ENCODE peak calls at places on chromosomes 12 and 14, in eight cellular contexts. L is NT2/D1, M is colonic mucosa, J is NCI-H748 treated with DMSO at 0.1 percent for 48 hours, A is GF-D8, Y is T-helper 2 cell, Q is fibroblast of the aortic adventitia, P is progenitor cell of endocrine pancreas. Z is an unnamed sample.

GRCh38 chr12:65656904-65657351 is 167.4 kb upstream of the HMGA2 start:
- DNase-seq in L (no peak), M (no peak), J (no peak), A (no peak), Y (peak; percentile 27), Q (peak; percentile 94), P (no peak), Z (no peak)

GRCh38 chr14:69464829-69465228 is 19.7 kb upstream of the PLEKHD1 start:
- DNase-seq in L (no peak), M (no peak), J (no peak), A (no peak), Y (no peak), Q (peak; percentile 89), P (no peak), Z (no peak)

GRCh38 chr14:23057757-23058653 is 685 bp upstream of the CDH24 start:
- DNase-seq in L (peak; percentile 80), M (peak; percentile 95), J (no peak), A (no peak), Y (peak; percentile 82), Q (peak; percentile 80), P (peak; percentile 93), Z (peak; percentile 62)

GRCh38 chr14:103727313-103728000 is 11.8 kb downstream of the ZFYVE21 start:
- DNase-seq in L (no peak), M (peak; percentile 65), J (no peak), A (no peak), Y (no peak), Q (no peak), P (no peak), Z (no peak)

GRCh38 chr12:120215766-120216735 is 15.1 kb upstream of the RPLP0 start:
- DNase-seq in L (no peak), M (no peak), J (no peak), A (no peak), Y (no peak), Q (no peak), P (no peak), Z (no peak)

GRCh38 chr12:72774023-72774422 is 501.9 kb downstream of the TRHDE start:
- DNase-seq in L (no peak), M (no peak), J (no peak), A (no peak), Y (no peak), Q (no peak), P (no peak), Z (no peak)

GRCh38 chr12:2248901-2249381 is 196.2 kb downstream of the CACNA1C start:
- DNase-seq in L (no peak), M (no peak), J (no peak), A (no peak), Y (peak; percentile 73), Q (no peak), P (no peak), Z (no peak)

GRCh38 chr12:19994970-19995369 is 373.4 kb upstream of the PDE3A start:
- DNase-seq in L (no peak), M (no peak), J (no peak), A (no peak), Y (no peak), Q (peak; percentile 36), P (no peak), Z (no peak)

GRCh38 chr14:21078287-21078686 is 8.2 kb downstream of the ARHGEF40 start:
- DNase-seq in L (no peak), M (no peak), J (no peak), A (no peak), Y (no peak), Q (no peak), P (no peak), Z (no peak)

GRCh38 chr12:21894792-21895392 is 46.3 kb downstream of the ABCC9 start:
- DNase-seq in L (no peak), M (no peak), J (no peak), A (no peak), Y (no peak), Q (peak; percentile 28), P (no peak), Z (no peak)

GRCh38 chr12:94078138-94078723 is 70.1 kb upstream of the PLXNC1 start:
- DNase-seq in L (no peak), M (no peak), J (no peak), A (no peak), Y (peak; percentile 25), Q (no peak), P (no peak), Z (no peak)

GRCh38 chr12:67068773-67069450 is 200.2 kb upstream of the CAND1 start:
- DNase-seq in L (peak; percentile 55), M (peak; percentile 70), J (peak; percentile 22), A (no peak), Y (peak; percentile 48), Q (peak; percentile 13), P (peak; percentile 50), Z (peak; percentile 1)

GRCh38 chr12:5965950-5966383 is 20.9 kb upstream of the ANO2 start:
- DNase-seq in L (peak; percentile 74), M (peak; percentile 45), J (peak; percentile 0), A (no peak), Y (peak; percentile 30), Q (peak; percentile 52), P (peak; percentile 61), Z (no peak)

GRCh38 chr12:10811883-10812536 is 2.0 kb upstream of the TAS2R9 start:
- DNase-seq in L (no peak), M (no peak), J (no peak), A (no peak), Y (no peak), Q (no peak), P (no peak), Z (no peak)

GRCh38 chr14:79825046-79825521 is 386.2 kb downstream of the DIO2 start:
- DNase-seq in L (no peak), M (no peak), J (no peak), A (no peak), Y (no peak), Q (peak; percentile 16), P (no peak), Z (no peak)

GRCh38 chr14:90019824-90020523 is 41.8 kb upstream of the KCNK13 start:
- DNase-seq in L (no peak), M (no peak), J (no peak), A (no peak), Y (no peak), Q (no peak), P (no peak), Z (no peak)